ENCODE peak calls at places on chromosome 16, in six cellular contexts. O is neuronal stem cell, D is H9, N is H1, S is mesenchymal stem cell, X is IMR-90. Y is an unnamed sample.

GRCh38 chr16:23269248-23270091 is 32.6 kb upstream of the SCNN1B start:
- DNase-seq in O (no peak), D (no peak), N (no peak), S (no peak), X (no peak), Y (peak; percentile 6)

GRCh38 chr16:19860146-19861030 is 24.3 kb downstream of the GPRC5B start:
- DNase-seq in O (no peak), D (peak; percentile 75), N (peak; percentile 78), S (peak; percentile 75), X (peak; percentile 81), Y (peak; percentile 13)

GRCh38 chr16:23367564-23367963 is 65.5 kb downstream of the SCNN1B start:
- DNase-seq in O (no peak), D (no peak), N (no peak), S (no peak), X (no peak), Y (no peak)

GRCh38 chr16:29925173-29925804 is 737 bp downstream of the KCTD13 start:
- DNase-seq in O (peak; percentile 14), D (no peak), N (no peak), S (peak; percentile 25), X (no peak), Y (peak; percentile 1)

GRCh38 chr16:28589069-28589468 is 7.8 kb downstream of the SULT1A2 start:
- DNase-seq in O (no peak), D (no peak), N (no peak), S (no peak), X (no peak), Y (no peak)

GRCh38 chr16:79104567-79104966 is 496.0 kb downstream of the MAF start:
- DNase-seq in O (peak; percentile 70), D (no peak), N (no peak), S (no peak), X (no peak), Y (peak; percentile 58)

GRCh38 chr16:12061336-12062055 is 85.0 kb downstream of the SNX29 start:
- DNase-seq in O (no peak), D (no peak), N (no peak), S (peak; percentile 39), X (peak; percentile 36), Y (peak; percentile 70)

GRCh38 chr16:61500851-61501250 is 535.4 kb downstream of the CDH8 start:
- DNase-seq in O (no peak), D (no peak), N (no peak), S (no peak), X (no peak), Y (no peak)

GRCh38 chr16:55010492-55011260 is 80.0 kb downstream of the IRX5 start:
- DNase-seq in O (no peak), D (no peak), N (no peak), S (no peak), X (no peak), Y (no peak)

GRCh38 chr16:10878644-10879498 is 1.9 kb downstream of the CIITA start:
- DNase-seq in O (no peak), D (peak; percentile 37), N (no peak), S (peak; percentile 25), X (peak; percentile 19), Y (no peak)
- H3K4me2 ChIP-seq in O (no peak overlapping the region), D (peak overlapping the region; percentile 19), N (peak overlapping the region; percentile 65), S (no peak overlapping the region), X (peak overlapping the region; percentile 80), Y (no peak overlapping the region)

DNA sequence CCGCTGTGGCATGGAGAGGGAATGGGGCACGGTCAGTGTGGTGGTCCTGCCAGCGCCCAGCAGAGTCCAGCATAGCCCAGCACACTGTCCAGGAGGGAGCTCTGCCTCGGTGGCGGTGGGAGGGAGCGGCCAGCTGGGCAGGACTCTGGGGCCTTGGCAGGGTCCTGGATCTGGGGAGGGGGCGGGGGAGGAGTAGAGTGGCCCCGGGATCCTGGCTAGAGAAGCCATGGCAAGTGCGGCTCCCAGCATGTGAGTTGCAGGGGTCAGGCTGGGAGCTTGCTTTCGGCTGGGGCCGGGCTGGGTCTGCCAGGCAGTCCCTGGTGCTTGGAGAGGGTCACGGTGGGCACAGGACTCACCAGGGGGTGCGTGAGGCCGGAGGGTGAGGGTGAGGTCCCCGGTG is 3.9 kb downstream of the GNPTG start:
- DNase-seq in O (no peak), D (no peak), N (no peak), S (no peak), X (no peak), Y (no peak)
- H4K91ac ChIP-seq in O (no peak overlapping the region), D (no peak overlapping the region), N (no peak overlapping the region), S (no peak overlapping the region), X (no peak overlapping the region), Y (no peak overlapping the region)

DNA sequence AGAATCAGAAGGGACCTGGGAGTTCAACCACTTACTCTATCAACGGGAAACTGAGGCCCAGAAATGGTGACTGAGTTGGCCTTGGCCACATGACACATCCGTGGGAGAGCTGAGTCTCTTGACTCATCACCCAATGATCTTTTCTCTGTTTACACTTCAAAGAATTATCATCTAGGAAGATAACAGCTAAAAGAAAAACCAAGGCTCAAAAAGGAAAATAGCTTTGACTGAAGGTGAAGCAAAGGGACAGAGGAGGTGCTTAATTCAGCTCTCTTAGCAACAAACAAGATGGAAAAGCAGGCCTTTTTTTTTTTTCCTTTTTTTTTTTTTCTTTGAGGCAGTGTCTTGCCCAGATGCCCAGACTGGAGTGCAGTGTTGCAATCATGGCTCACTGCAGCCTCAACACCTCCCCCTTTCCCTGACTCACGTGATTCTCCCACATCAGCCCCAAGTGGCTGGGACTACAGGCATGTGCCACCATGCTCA is 16.7 kb downstream of the ERCC4 start:
- DNase-seq in O (no peak), D (no peak), N (no peak), S (peak; percentile 80), X (peak; percentile 69), Y (no peak)
- H3K4me2 ChIP-seq in O (no peak overlapping the region), D (no peak overlapping the region), N (no peak overlapping the region), S (no peak overlapping the region), X (no peak overlapping the region), Y (no peak overlapping the region)

DNA sequence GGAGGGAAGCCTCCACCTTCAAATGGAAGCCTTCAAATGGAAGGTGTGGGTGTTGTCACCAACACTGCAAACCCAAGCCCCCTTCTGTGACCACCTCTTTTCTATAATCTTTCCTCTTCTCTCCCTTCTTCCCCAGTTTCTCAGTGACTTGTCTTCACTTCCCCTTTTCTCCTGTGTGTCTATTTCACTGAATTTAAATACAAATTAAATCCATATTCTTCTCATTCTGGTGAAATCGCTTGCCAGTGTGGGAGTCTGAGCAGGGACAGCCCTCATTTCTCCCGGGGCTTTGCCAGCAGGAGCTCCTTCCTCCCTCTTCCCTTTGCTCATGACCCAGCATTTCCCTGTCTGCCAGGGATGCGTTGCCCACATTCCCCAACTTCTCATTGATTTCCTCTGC is 6.4 kb upstream of the ITGAX start:
- DNase-seq in O (no peak), D (no peak), N (no peak), S (no peak), X (no peak), Y (no peak)
- H4K91ac ChIP-seq in O (no peak overlapping the region), D (no peak overlapping the region), N (no peak overlapping the region), S (no peak overlapping the region), X (no peak overlapping the region), Y (no peak overlapping the region)

DNA sequence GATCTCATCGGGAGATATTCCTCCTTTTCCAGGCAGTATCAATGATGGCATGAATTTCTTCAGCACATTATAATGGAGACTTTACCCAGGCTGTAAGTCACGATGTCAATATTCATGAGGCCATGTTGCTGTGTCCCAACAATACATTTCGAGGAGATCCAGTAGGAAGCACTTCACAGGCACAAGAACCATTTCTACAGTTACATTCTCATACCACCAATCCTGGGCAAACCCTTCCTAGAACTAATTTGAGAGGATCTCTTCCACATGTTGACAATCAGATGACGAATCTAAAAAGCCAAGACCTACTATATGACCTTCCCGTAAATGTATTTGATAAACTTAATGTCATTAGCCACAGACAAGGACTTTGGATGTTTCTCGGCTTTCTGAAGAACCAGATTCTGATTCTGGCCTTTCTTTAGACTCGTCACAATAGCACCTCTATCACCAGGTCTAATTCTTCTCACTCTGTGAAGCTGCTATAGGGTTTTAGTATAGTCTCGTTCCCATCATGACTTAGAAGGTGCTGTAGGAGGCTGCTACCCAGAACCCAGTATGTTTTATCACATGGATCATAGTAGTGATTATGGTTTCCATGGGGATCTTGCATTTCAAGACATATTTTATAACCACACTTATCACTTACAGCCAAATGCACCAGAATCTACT is 40.2 kb downstream of the C16orf87 start:
- DNase-seq in O (no peak), D (no peak), N (no peak), S (no peak), X (no peak), Y (no peak)
- H3K4me2 ChIP-seq in O (no peak overlapping the region), D (peak overlapping the region; percentile 67), N (peak overlapping the region; percentile 69), S (no peak overlapping the region), X (peak overlapping the region; percentile 64), Y (peak overlapping the region; percentile 67)

GRCh38 chr16:24538756-24539294 is 541 bp upstream of the RBBP6 start:
- DNase-seq in O (no peak), D (no peak), N (no peak), S (peak; percentile 92), X (no peak), Y (peak; percentile 69)

GRCh38 chr16:24535827-24536226 is 3.5 kb upstream of the RBBP6 start:
- DNase-seq in O (no peak), D (no peak), N (no peak), S (no peak), X (no peak), Y (no peak)

GRCh38 chr16:24536671-24537070 is 2.7 kb upstream of the RBBP6 start:
- DNase-seq in O (no peak), D (no peak), N (no peak), S (no peak), X (no peak), Y (no peak)

GRCh38 chr16:24537474-24538337 is 1.7 kb upstream of the RBBP6 start:
- DNase-seq in O (no peak), D (no peak), N (no peak), S (no peak), X (no peak), Y (no peak)

GRCh38 chr16:24534634-24535033 is 4.7 kb upstream of the RBBP6 start:
- DNase-seq in O (no peak), D (no peak), N (no peak), S (no peak), X (no peak), Y (no peak)
- H4K91ac ChIP-seq in O (no peak overlapping the region), D (no peak overlapping the region), N (no peak overlapping the region), S (no peak overlapping the region), X (no peak overlapping the region), Y (no peak overlapping the region)

GRCh38 chr16:783404-784161 is 4.6 kb downstream of the RPUSD1 start:
- DNase-seq in O (no peak), D (no peak), N (no peak), S (no peak), X (peak; percentile 4), Y (peak; percentile 37)
- H3K4me2 ChIP-seq in O (no peak overlapping the region), D (no peak overlapping the region), N (no peak overlapping the region), S (no peak overlapping the region), X (no peak overlapping the region), Y (no peak overlapping the region)

GRCh38 chr16:27402964-27403600 is 1.1 kb downstream of the IL21R start:
- DNase-seq in O (no peak), D (no peak), N (no peak), S (no peak), X (no peak), Y (no peak)
- H4K91ac ChIP-seq in O (no peak overlapping the region), D (no peak overlapping the region), N (no peak overlapping the region), S (no peak overlapping the region), X (peak overlapping the region; percentile 86), Y (no peak overlapping the region)